ENCODE peak calls at places on chromosome 7, in six cellular contexts. One of them, this sample, is unnamed.

GRCh38 chr7:38232475-38233366 is 40.7 kb downstream of the TARP start:
- DNase-seq in cardiac fibroblast: no peak
- DNase-seq in activated T-cell treated with anti-CD3 and anti-CD28 coated beads, Interleukin-2, amount 50 U/mL, for 72 hours: peak
- DNase-seq in HAP-1: no peak
- DNase-seq in ureter: peak
- DNase-seq in OCI-LY7: no peak
- DNase-seq in this sample: no peak

GRCh38 chr7:45185028-45185863 is 27.7 kb downstream of the RAMP3 start:
- DNase-seq in cardiac fibroblast: no peak
- DNase-seq in activated T-cell treated with anti-CD3 and anti-CD28 coated beads, Interleukin-2, amount 50 U/mL, for 72 hours: no peak
- DNase-seq in HAP-1: no peak
- DNase-seq in ureter: no peak
- DNase-seq in OCI-LY7: no peak
- DNase-seq in this sample: no peak

GRCh38 chr7:140641532-140642191 is 1.0 kb upstream of the DENND2A start:
- DNase-seq in cardiac fibroblast: no peak
- DNase-seq in activated T-cell treated with anti-CD3 and anti-CD28 coated beads, Interleukin-2, amount 50 U/mL, for 72 hours: no peak
- DNase-seq in HAP-1: peak
- DNase-seq in ureter: no peak
- DNase-seq in OCI-LY7: no peak
- DNase-seq in this sample: no peak

GRCh38 chr7:131186816-131187215 is 140.9 kb upstream of the MKLN1 start:
- DNase-seq in cardiac fibroblast: no peak
- DNase-seq in activated T-cell treated with anti-CD3 and anti-CD28 coated beads, Interleukin-2, amount 50 U/mL, for 72 hours: no peak
- DNase-seq in HAP-1: no peak
- DNase-seq in ureter: no peak
- DNase-seq in OCI-LY7: no peak
- DNase-seq in this sample: no peak

GRCh38 chr7:128206017-128206746 is 34.9 kb upstream of the LEP start:
- DNase-seq in cardiac fibroblast: no peak
- DNase-seq in activated T-cell treated with anti-CD3 and anti-CD28 coated beads, Interleukin-2, amount 50 U/mL, for 72 hours: no peak
- DNase-seq in HAP-1: no peak
- DNase-seq in ureter: no peak
- DNase-seq in OCI-LY7: no peak
- DNase-seq in this sample: no peak

GRCh38 chr7:2719007-2719406 is 31.0 kb downstream of the AMZ1 start:
- DNase-seq in cardiac fibroblast: no peak
- DNase-seq in activated T-cell treated with anti-CD3 and anti-CD28 coated beads, Interleukin-2, amount 50 U/mL, for 72 hours: peak
- DNase-seq in HAP-1: peak
- DNase-seq in ureter: no peak
- DNase-seq in OCI-LY7: peak
- DNase-seq in this sample: no peak

GRCh38 chr7:43553999-43554398 is 28.9 kb upstream of the STK17A start:
- DNase-seq in cardiac fibroblast: peak
- DNase-seq in activated T-cell treated with anti-CD3 and anti-CD28 coated beads, Interleukin-2, amount 50 U/mL, for 72 hours: no peak
- DNase-seq in HAP-1: no peak
- DNase-seq in ureter: no peak
- DNase-seq in OCI-LY7: no peak
- DNase-seq in this sample: no peak

GRCh38 chr7:37832194-37832593 is 16.2 kb upstream of the NME8 start:
- DNase-seq in cardiac fibroblast: peak
- DNase-seq in activated T-cell treated with anti-CD3 and anti-CD28 coated beads, Interleukin-2, amount 50 U/mL, for 72 hours: peak
- DNase-seq in HAP-1: no peak
- DNase-seq in ureter: peak
- DNase-seq in OCI-LY7: no peak
- DNase-seq in this sample: peak

GRCh38 chr7:42345478-42346299 is 108.7 kb upstream of the GLI3 start:
- DNase-seq in cardiac fibroblast: no peak
- DNase-seq in activated T-cell treated with anti-CD3 and anti-CD28 coated beads, Interleukin-2, amount 50 U/mL, for 72 hours: no peak
- DNase-seq in HAP-1: no peak
- DNase-seq in ureter: no peak
- DNase-seq in OCI-LY7: no peak
- DNase-seq in this sample: no peak

GRCh38 chr7:157771-158251 is 34.6 kb upstream of the FAM20C start:
- DNase-seq in cardiac fibroblast: no peak
- DNase-seq in activated T-cell treated with anti-CD3 and anti-CD28 coated beads, Interleukin-2, amount 50 U/mL, for 72 hours: no peak
- DNase-seq in HAP-1: no peak
- DNase-seq in ureter: no peak
- DNase-seq in OCI-LY7: no peak
- DNase-seq in this sample: no peak

GRCh38 chr7:135716677-135717238 is 11.2 kb downstream of the SLC13A4 start:
- DNase-seq in cardiac fibroblast: peak
- DNase-seq in activated T-cell treated with anti-CD3 and anti-CD28 coated beads, Interleukin-2, amount 50 U/mL, for 72 hours: no peak
- DNase-seq in HAP-1: no peak
- DNase-seq in ureter: no peak
- DNase-seq in OCI-LY7: no peak
- DNase-seq in this sample: peak

GRCh38 chr7:127927339-127927679 is 103.9 kb downstream of the LRRC4 start:
- DNase-seq in cardiac fibroblast: peak
- DNase-seq in activated T-cell treated with anti-CD3 and anti-CD28 coated beads, Interleukin-2, amount 50 U/mL, for 72 hours: no peak
- DNase-seq in HAP-1: no peak
- DNase-seq in ureter: no peak
- DNase-seq in OCI-LY7: no peak
- DNase-seq in this sample: no peak